ENCODE peak calls at places on chromosomes 1 and 21, in ten cellular contexts. F is lower lobe of right lung, V is fibroblast of pulmonary artery, Z is pancreas, D is heart right ventricle, L is IMR-90, G is astrocyte of the spinal cord, E is esophagus muscularis mucosa, O is GM23338, S is choroid plexus epithelial cell. H is an unnamed sample.

GRCh38 chr1:8486047-8486446 is 168.1 kb downstream of the SLC45A1 start:
- DNase-seq in F (no peak), V (no peak), Z (no peak), D (no peak), L (no peak), G (no peak), E (no peak), O (no peak), S (no peak), H (no peak)

GRCh38 chr1:229388876-229389580 is 44.9 kb downstream of the ACTA1 start:
- DNase-seq in F (no peak), V (peak), Z (no peak), D (no peak), L (peak), G (peak), E (no peak), O (no peak), S (peak), H (peak)

GRCh38 chr1:34777519-34778321 is 3.3 kb upstream of the GJB3 start:
- DNase-seq in F (no peak), V (no peak), Z (no peak), D (no peak), L (no peak), G (no peak), E (no peak), O (no peak), S (no peak), H (no peak)

GRCh38 chr1:28178690-28179485 is 2.4 kb upstream of the PTAFR start:
- DNase-seq in F (peak), V (no peak), Z (no peak), D (no peak), L (no peak), G (no peak), E (no peak), O (no peak), S (no peak), H (no peak)

GRCh38 chr1:24062221-24062620 is 49.7 kb downstream of the MYOM3 start:
- DNase-seq in F (no peak), V (no peak), Z (no peak), D (no peak), L (no peak), G (no peak), E (no peak), O (no peak), S (no peak), H (no peak)

GRCh38 chr1:30106125-30106524 is 617.3 kb downstream of the MATN1 start:
- DNase-seq in F (no peak), V (peak), Z (no peak), D (no peak), L (peak), G (peak), E (no peak), O (peak), S (peak), H (peak)

GRCh38 chr1:235277709-235278108 is 50.3 kb downstream of the ARID4B start:
- DNase-seq in F (no peak), V (no peak), Z (no peak), D (no peak), L (peak), G (no peak), E (no peak), O (no peak), S (no peak), H (no peak)

GRCh38 chr1:8962812-8963669 is 17.4 kb downstream of the CA6 start:
- DNase-seq in F (peak), V (peak), Z (no peak), D (no peak), L (no peak), G (no peak), E (no peak), O (peak), S (peak), H (no peak)

GRCh38 chr1:210709694-210710093 is 381.0 kb downstream of the HHAT start:
- DNase-seq in F (no peak), V (no peak), Z (no peak), D (no peak), L (no peak), G (no peak), E (no peak), O (no peak), S (no peak), H (no peak)

GRCh38 chr21:37669249-37669648 is 247.0 kb downstream of the KCNJ6 start:
- DNase-seq in F (no peak), V (no peak), Z (no peak), D (no peak), L (no peak), G (no peak), E (no peak), O (no peak), S (no peak), H (no peak)

GRCh38 chr1:76125441-76126215 is 51.1 kb downstream of the ST6GALNAC3 start:
- DNase-seq in F (no peak), V (no peak), Z (no peak), D (no peak), L (no peak), G (no peak), E (no peak), O (no peak), S (no peak), H (no peak)

GRCh38 chr1:154517661-154518060 is 15.4 kb upstream of the SHE start:
- DNase-seq in F (no peak), V (no peak), Z (no peak), D (no peak), L (no peak), G (no peak), E (no peak), O (no peak), S (no peak), H (no peak)
- TF ChIP-seq CTCF in F (no peak), V (no peak), Z (no peak), D (no peak), L (no peak), G (no peak), E (no peak), O (no peak), S (no peak), H (no peak)

GRCh38 chr1:16521288-16521583 is 7.2 kb upstream of the RNU1-1 start:
- DNase-seq in F (no peak), V (no peak), Z (no peak), D (no peak), L (no peak), G (no peak), E (no peak), O (peak), S (no peak), H (no peak)
- H3K4me3 ChIP-seq in F (no peak), V (peak), Z (no peak), D (no peak), L (no peak), G (peak), E (peak), O (peak), S (peak), H (peak)

GRCh38 chr1:20727746-20728316 is 4.7 kb downstream of the SH2D5 start:
- DNase-seq in F (no peak), V (peak), Z (no peak), D (no peak), L (no peak), G (no peak), E (no peak), O (peak), S (peak), H (no peak)
- TF ChIP-seq CTCF in F (no peak), V (no peak), Z (no peak), D (no peak), L (peak), G (peak), E (no peak), O (peak), S (peak), H (peak)

GRCh38 chr21:44354775-44355771 is 1.7 kb downstream of the TRPM2 start:
- DNase-seq in F (no peak), V (no peak), Z (no peak), D (no peak), L (no peak), G (no peak), E (no peak), O (no peak), S (no peak), H (no peak)

GRCh38 chr21:44352253-44352860 is 1.1 kb upstream of the TRPM2 start:
- DNase-seq in F (no peak), V (no peak), Z (no peak), D (no peak), L (no peak), G (no peak), E (no peak), O (no peak), S (no peak), H (no peak)

GRCh38 chr21:44351535-44352252 is 1.7 kb upstream of the TRPM2 start:
- DNase-seq in F (no peak), V (no peak), Z (no peak), D (no peak), L (no peak), G (no peak), E (no peak), O (no peak), S (no peak), H (no peak)

GRCh38 chr21:44354001-44354405 is 582 bp downstream of the TRPM2 start:
- DNase-seq in F (no peak), V (no peak), Z (no peak), D (no peak), L (no peak), G (no peak), E (no peak), O (no peak), S (no peak), H (no peak)

DNA sequence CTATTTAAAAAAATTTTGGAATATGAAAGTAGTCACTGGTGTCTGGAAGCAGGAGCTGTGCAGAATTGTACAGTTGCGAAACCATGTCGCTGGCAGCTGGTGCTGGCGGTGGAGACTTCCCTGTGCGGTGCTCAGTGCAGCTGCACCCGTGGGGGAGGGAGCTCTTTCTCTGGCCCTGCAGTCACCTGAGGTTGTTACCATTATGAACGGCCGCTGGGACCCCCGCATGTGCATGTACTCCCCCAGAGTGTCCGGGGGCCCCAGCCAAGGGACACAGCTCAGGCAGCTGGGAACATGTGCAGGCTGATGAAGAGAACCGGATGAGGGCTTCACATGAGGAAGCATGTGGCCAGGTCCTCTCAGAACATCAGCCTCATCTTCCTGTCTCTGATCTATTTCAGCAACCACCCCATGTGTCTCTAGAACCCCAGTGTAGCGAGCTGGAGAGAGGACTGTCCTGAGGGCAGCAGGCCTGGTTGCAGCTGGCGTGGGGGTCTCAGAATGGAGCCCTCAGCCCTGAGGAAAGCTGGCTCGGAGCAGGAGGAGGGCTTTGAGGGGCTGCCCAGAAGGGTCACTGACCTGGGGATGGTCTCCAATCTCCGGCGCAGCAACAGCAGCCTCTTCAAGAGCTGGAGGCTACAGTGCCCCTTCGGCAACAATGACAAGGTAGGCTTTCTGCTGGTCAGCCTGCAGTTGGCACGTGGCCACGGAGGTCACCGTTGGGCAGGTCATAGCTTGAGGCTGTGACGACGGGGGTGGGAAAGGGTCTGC is at the start of gene TRPM2:
- DNase-seq in F (peak), V (peak), Z (no peak), D (peak), L (no peak), G (no peak), E (no peak), O (no peak), S (peak), H (no peak)
- H3K4me3 ChIP-seq in F (peak), V (no peak), Z (peak), D (no peak), L (no peak), G (no peak), E (peak), O (no peak), S (no peak), H (no peak)

H was measured in brain microvascular endothelial cell.